ENCODE peak calls at places on chromosomes 16 and 17, in seven cellular contexts. One of them, this sample, is unnamed.

GRCh38 chr17:38750312-38751121 is 2.0 kb upstream of the PSMB3 start:
- DNase-seq in stomach: no peak
- DNase-seq in foreskin fibroblast: no peak
- DNase-seq in choroid plexus epithelial cell: no peak
- DNase-seq in naive thymus-derived CD4-positive, alpha-beta T cell: no peak
- DNase-seq in CD4-positive, CD25-positive, alpha-beta regulatory T cell: peak
- DNase-seq in Calu3: peak
- DNase-seq in this sample: peak

GRCh38 chr16:4313563-4314531 is 2.0 kb upstream of the GLIS2 start:
- DNase-seq in Calu3: peak
- DNase-seq in foreskin fibroblast: no peak
- DNase-seq in CD4-positive, CD25-positive, alpha-beta regulatory T cell: no peak
- DNase-seq in naive thymus-derived CD4-positive, alpha-beta T cell: no peak
- DNase-seq in stomach: peak
- DNase-seq in choroid plexus epithelial cell: no peak
- DNase-seq in this sample: no peak

GRCh38 chr17:32487460-32488176 is 825 bp downstream of the CDK5R1 start:
- DNase-seq in CD4-positive, CD25-positive, alpha-beta regulatory T cell: no peak
- DNase-seq in naive thymus-derived CD4-positive, alpha-beta T cell: no peak
- DNase-seq in stomach: no peak
- DNase-seq in foreskin fibroblast: no peak
- DNase-seq in Calu3: no peak
- DNase-seq in choroid plexus epithelial cell: no peak
- DNase-seq in this sample: no peak

GRCh38 chr16:13021996-13022395 is 120.6 kb downstream of the SHISA9 start:
- DNase-seq in stomach: no peak
- DNase-seq in Calu3: no peak
- DNase-seq in CD4-positive, CD25-positive, alpha-beta regulatory T cell: no peak
- DNase-seq in choroid plexus epithelial cell: no peak
- DNase-seq in foreskin fibroblast: no peak
- DNase-seq in naive thymus-derived CD4-positive, alpha-beta T cell: no peak
- DNase-seq in this sample: peak

GRCh38 chr16:81495321-81496234 is 51.0 kb downstream of the CMIP start:
- DNase-seq in choroid plexus epithelial cell: no peak
- DNase-seq in stomach: peak
- DNase-seq in foreskin fibroblast: no peak
- DNase-seq in Calu3: no peak
- DNase-seq in CD4-positive, CD25-positive, alpha-beta regulatory T cell: no peak
- DNase-seq in naive thymus-derived CD4-positive, alpha-beta T cell: no peak
- DNase-seq in this sample: no peak

GRCh38 chr16:89006036-89006752 is 29.2 kb upstream of the CBFA2T3 start:
- DNase-seq in CD4-positive, CD25-positive, alpha-beta regulatory T cell: no peak
- DNase-seq in Calu3: no peak
- DNase-seq in choroid plexus epithelial cell: no peak
- DNase-seq in foreskin fibroblast: no peak
- DNase-seq in stomach: no peak
- DNase-seq in naive thymus-derived CD4-positive, alpha-beta T cell: no peak
- DNase-seq in this sample: no peak

GRCh38 chr17:50079334-50080095 is 15.6 kb upstream of the PDK2 start:
- DNase-seq in choroid plexus epithelial cell: no peak
- DNase-seq in foreskin fibroblast: no peak
- DNase-seq in CD4-positive, CD25-positive, alpha-beta regulatory T cell: no peak
- DNase-seq in stomach: peak
- DNase-seq in Calu3: peak
- DNase-seq in naive thymus-derived CD4-positive, alpha-beta T cell: no peak
- DNase-seq in this sample: no peak

GRCh38 chr17:48632579-48633265 is 6.6 kb upstream of the HOXB9 start:
- DNase-seq in stomach: no peak
- DNase-seq in foreskin fibroblast: no peak
- DNase-seq in choroid plexus epithelial cell: no peak
- DNase-seq in naive thymus-derived CD4-positive, alpha-beta T cell: no peak
- DNase-seq in CD4-positive, CD25-positive, alpha-beta regulatory T cell: no peak
- DNase-seq in Calu3: no peak
- DNase-seq in this sample: no peak

GRCh38 chr17:72691601-72692000 is 400.9 kb downstream of the SLC39A11 start:
- DNase-seq in choroid plexus epithelial cell: no peak
- DNase-seq in Calu3: no peak
- DNase-seq in naive thymus-derived CD4-positive, alpha-beta T cell: no peak
- DNase-seq in stomach: no peak
- DNase-seq in foreskin fibroblast: peak
- DNase-seq in CD4-positive, CD25-positive, alpha-beta regulatory T cell: no peak
- DNase-seq in this sample: no peak

GRCh38 chr17:31492206-31492605 is 100.7 kb downstream of the RAB11FIP4 start:
- DNase-seq in choroid plexus epithelial cell: no peak
- DNase-seq in Calu3: no peak
- DNase-seq in naive thymus-derived CD4-positive, alpha-beta T cell: no peak
- DNase-seq in foreskin fibroblast: no peak
- DNase-seq in CD4-positive, CD25-positive, alpha-beta regulatory T cell: no peak
- DNase-seq in stomach: no peak
- DNase-seq in this sample: no peak

GRCh38 chr16:14456793-14457481 is 173.1 kb downstream of the PARN start:
- DNase-seq in Calu3: no peak
- DNase-seq in CD4-positive, CD25-positive, alpha-beta regulatory T cell: no peak
- DNase-seq in stomach: no peak
- DNase-seq in foreskin fibroblast: no peak
- DNase-seq in choroid plexus epithelial cell: peak
- DNase-seq in naive thymus-derived CD4-positive, alpha-beta T cell: no peak
- DNase-seq in this sample: peak

GRCh38 chr16:3038896-3039295 is 2.2 kb upstream of the BICDL2 start:
- DNase-seq in foreskin fibroblast: no peak
- DNase-seq in stomach: no peak
- DNase-seq in CD4-positive, CD25-positive, alpha-beta regulatory T cell: no peak
- DNase-seq in choroid plexus epithelial cell: no peak
- DNase-seq in Calu3: no peak
- DNase-seq in naive thymus-derived CD4-positive, alpha-beta T cell: no peak
- DNase-seq in this sample: no peak

GRCh38 chr16:87468550-87468949 is 24.3 kb downstream of the ZCCHC14 start:
- DNase-seq in foreskin fibroblast: no peak
- DNase-seq in CD4-positive, CD25-positive, alpha-beta regulatory T cell: no peak
- DNase-seq in Calu3: no peak
- DNase-seq in naive thymus-derived CD4-positive, alpha-beta T cell: no peak
- DNase-seq in choroid plexus epithelial cell: no peak
- DNase-seq in stomach: no peak
- DNase-seq in this sample: no peak

GRCh38 chr17:80997471-80998387 is 6.1 kb downstream of the CHMP6 start:
- DNase-seq in foreskin fibroblast: no peak
- DNase-seq in naive thymus-derived CD4-positive, alpha-beta T cell: no peak
- DNase-seq in stomach: no peak
- DNase-seq in choroid plexus epithelial cell: peak
- DNase-seq in Calu3: no peak
- DNase-seq in CD4-positive, CD25-positive, alpha-beta regulatory T cell: no peak
- DNase-seq in this sample: no peak

GRCh38 chr17:43326490-43327275 is 72.1 kb upstream of the ARL4D start:
- DNase-seq in foreskin fibroblast: no peak
- DNase-seq in choroid plexus epithelial cell: no peak
- DNase-seq in Calu3: no peak
- DNase-seq in stomach: no peak
- DNase-seq in naive thymus-derived CD4-positive, alpha-beta T cell: no peak
- DNase-seq in CD4-positive, CD25-positive, alpha-beta regulatory T cell: no peak
- DNase-seq in this sample: no peak

GRCh38 chr17:50922107-50922506 is 56.0 kb upstream of the TOB1 start:
- DNase-seq in choroid plexus epithelial cell: no peak
- DNase-seq in Calu3: no peak
- DNase-seq in CD4-positive, CD25-positive, alpha-beta regulatory T cell: no peak
- DNase-seq in naive thymus-derived CD4-positive, alpha-beta T cell: no peak
- DNase-seq in stomach: no peak
- DNase-seq in foreskin fibroblast: no peak
- DNase-seq in this sample: no peak

GRCh38 chr16:17847234-17847795 is 376.6 kb upstream of the XYLT1 start:
- DNase-seq in foreskin fibroblast: no peak
- DNase-seq in stomach: no peak
- DNase-seq in naive thymus-derived CD4-positive, alpha-beta T cell: no peak
- DNase-seq in choroid plexus epithelial cell: no peak
- DNase-seq in CD4-positive, CD25-positive, alpha-beta regulatory T cell: no peak
- DNase-seq in Calu3: no peak
- DNase-seq in this sample: no peak

GRCh38 chr17:72343911-72344310 is 223.1 kb downstream of the SOX9 start:
- DNase-seq in naive thymus-derived CD4-positive, alpha-beta T cell: no peak
- DNase-seq in stomach: no peak
- DNase-seq in Calu3: no peak
- DNase-seq in foreskin fibroblast: no peak
- DNase-seq in choroid plexus epithelial cell: peak
- DNase-seq in CD4-positive, CD25-positive, alpha-beta regulatory T cell: no peak
- DNase-seq in this sample: peak

GRCh38 chr17:6218333-6218732 is 148.2 kb downstream of the WSCD1 start:
- DNase-seq in stomach: no peak
- DNase-seq in choroid plexus epithelial cell: no peak
- DNase-seq in Calu3: no peak
- DNase-seq in naive thymus-derived CD4-positive, alpha-beta T cell: no peak
- DNase-seq in foreskin fibroblast: no peak
- DNase-seq in CD4-positive, CD25-positive, alpha-beta regulatory T cell: no peak
- DNase-seq in this sample: no peak